ENCODE peak calls at places on chromosome 21, in eight cellular contexts. E is NCI-H1436; O is DMS53; I is foreskin melanocyte; D is activated CD8-positive, alpha-beta memory T cell treated with anti-CD3 and anti-CD28 coated beads, Interleukin-2, amount 50 U/mL, for 48 hours; U is stimulated activated CD8-positive, alpha-beta memory T cell treated with anti-CD3 and anti-CD28 coated beads, Interleukin-4, amount 100 ng/mL, for 24 hours; Z is suprapubic skin; J is amniotic stem cell. T is an unnamed sample.

GRCh38 chr21:17045214-17045835 is 467.5 kb upstream of the CXADR start:
- DNase-seq in E (no peak), O (peak; percentile 68), I (peak; percentile 15), D (no peak), U (no peak), Z (no peak), J (no peak), T (no peak)

GRCh38 chr21:39612233-39613028 is at the start of gene B3GALT5:
- DNase-seq in E (peak; percentile 28), O (peak; percentile 80), I (no peak), D (no peak), U (no peak), Z (no peak), J (no peak), T (no peak)

GRCh38 chr21:45427331-45428271 is 22.6 kb downstream of the COL18A1 start:
- DNase-seq in E (no peak), O (peak; percentile 18), I (peak; percentile 84), D (no peak), U (no peak), Z (no peak), J (peak; percentile 82), T (peak; percentile 96)

GRCh38 chr21:38848187-38848609 is 42.5 kb downstream of the ETS2 start:
- DNase-seq in E (no peak), O (no peak), I (no peak), D (no peak), U (no peak), Z (no peak), J (no peak), T (no peak)

GRCh38 chr21:39265603-39266002 is 47.8 kb downstream of the BRWD1 start:
- DNase-seq in E (no peak), O (no peak), I (no peak), D (no peak), U (no peak), Z (no peak), J (no peak), T (no peak)

GRCh38 chr21:31265293-31265692 is 78.8 kb downstream of the TIAM1 start:
- DNase-seq in E (no peak), O (no peak), I (no peak), D (no peak), U (no peak), Z (no peak), J (no peak), T (no peak)

GRCh38 chr21:33205476-33205875 is 24.3 kb upstream of the IFNAR2 start:
- DNase-seq in E (no peak), O (peak; percentile 40), I (no peak), D (no peak), U (no peak), Z (no peak), J (no peak), T (no peak)

GRCh38 chr21:46091118-46091517 is 6.8 kb upstream of the COL6A2 start:
- DNase-seq in E (no peak), O (no peak), I (no peak), D (peak; percentile 46), U (no peak), Z (no peak), J (no peak), T (no peak)

GRCh38 chr21:14215971-14216621 is at the start of gene RBM11:
- DNase-seq in E (peak; percentile 75), O (peak; percentile 92), I (peak; percentile 56), D (peak; percentile 88), U (peak; percentile 66), Z (peak; percentile 65), J (no peak), T (peak; percentile 69)

GRCh38 chr21:27885296-27885711 is 918.4 kb upstream of the ADAMTS5 start:
- DNase-seq in E (no peak), O (peak; percentile 36), I (no peak), D (no peak), U (no peak), Z (peak; percentile 50), J (no peak), T (no peak)

GRCh38 chr21:38958940-38959685 is 153.4 kb downstream of the ETS2 start:
- DNase-seq in E (no peak), O (peak; percentile 78), I (no peak), D (no peak), U (no peak), Z (no peak), J (peak; percentile 21), T (no peak)

GRCh38 chr21:40383951-40384350 is 463.0 kb downstream of the DSCAM start:
- DNase-seq in E (no peak), O (no peak), I (no peak), D (no peak), U (no peak), Z (no peak), J (no peak), T (no peak)

GRCh38 chr21:42102946-42103345 is 31.8 kb downstream of the UMODL1 start:
- DNase-seq in E (no peak), O (no peak), I (no peak), D (no peak), U (no peak), Z (no peak), J (no peak), T (no peak)

GRCh38 chr21:33799378-33800090 is 116.1 kb downstream of the ATP5PO start:
- DNase-seq in E (no peak), O (no peak), I (no peak), D (no peak), U (no peak), Z (no peak), J (no peak), T (no peak)

GRCh38 chr21:46146856-46147255 is 8.5 kb downstream of the FTCD start:
- DNase-seq in E (no peak), O (no peak), I (no peak), D (no peak), U (no peak), Z (peak; percentile 27), J (no peak), T (no peak)

GRCh38 chr21:45601551-45601950 is 42.0 kb upstream of the PCBP3 start:
- DNase-seq in E (no peak), O (no peak), I (no peak), D (no peak), U (no peak), Z (peak; percentile 40), J (no peak), T (no peak)

GRCh38 chr21:38351176-38351959 is 94.6 kb downstream of the KCNJ15 start:
- DNase-seq in E (no peak), O (no peak), I (no peak), D (no peak), U (no peak), Z (no peak), J (no peak), T (no peak)

GRCh38 chr21:36762636-36763035 is 63.7 kb downstream of the SIM2 start:
- DNase-seq in E (no peak), O (no peak), I (no peak), D (no peak), U (no peak), Z (no peak), J (no peak), T (no peak)

GRCh38 chr21:42430570-42430969 is 26.9 kb downstream of the UBASH3A start:
- DNase-seq in E (no peak), O (no peak), I (no peak), D (no peak), U (no peak), Z (no peak), J (no peak), T (no peak)

T was measured in RWPE2.